ENCODE peak calls at places on chromosomes 16 and 17, in seven cellular contexts. One of them, this sample, is unnamed.

GRCh38 chr16:74268372-74268782 is 28.2 kb upstream of the PSMD7 start:
- DNase-seq in T-cell: no peak
- DNase-seq in endothelial cell: no peak
- DNase-seq in RWPE2: no peak
- DNase-seq in activated effector memory CD4-positive, alpha-beta T cell treated with Interleukin-2 at 50 U/mL for 16 hours: no peak
- DNase-seq in kidney tubule cell: no peak
- DNase-seq in M059J: no peak
- DNase-seq in this sample: peak

GRCh38 chr17:41539071-41539492 is 11.0 kb upstream of the KRT19 start:
- DNase-seq in T-cell: no peak
- DNase-seq in endothelial cell: no peak
- DNase-seq in RWPE2: no peak
- DNase-seq in activated effector memory CD4-positive, alpha-beta T cell treated with Interleukin-2 at 50 U/mL for 16 hours: no peak
- DNase-seq in kidney tubule cell: peak
- DNase-seq in M059J: peak
- DNase-seq in this sample: no peak

GRCh38 chr17:83154311-83155127 is 75.1 kb downstream of the METRNL start:
- DNase-seq in T-cell: no peak
- DNase-seq in endothelial cell: no peak
- DNase-seq in RWPE2: no peak
- DNase-seq in activated effector memory CD4-positive, alpha-beta T cell treated with Interleukin-2 at 50 U/mL for 16 hours: no peak
- DNase-seq in kidney tubule cell: no peak
- DNase-seq in M059J: no peak
- DNase-seq in this sample: no peak

GRCh38 chr16:69187891-69188451 is 1.0 kb downstream of the SNTB2 start:
- DNase-seq in T-cell: peak
- DNase-seq in endothelial cell: peak
- DNase-seq in RWPE2: no peak
- DNase-seq in activated effector memory CD4-positive, alpha-beta T cell treated with Interleukin-2 at 50 U/mL for 16 hours: peak
- DNase-seq in kidney tubule cell: peak
- DNase-seq in M059J: peak
- DNase-seq in this sample: peak

GRCh38 chr16:574021-574760 is 4.4 kb downstream of the PIGQ start:
- DNase-seq in T-cell: no peak
- DNase-seq in endothelial cell: no peak
- DNase-seq in RWPE2: no peak
- DNase-seq in activated effector memory CD4-positive, alpha-beta T cell treated with Interleukin-2 at 50 U/mL for 16 hours: no peak
- DNase-seq in kidney tubule cell: no peak
- DNase-seq in M059J: no peak
- DNase-seq in this sample: no peak

GRCh38 chr16:84737658-84738057 is 37.9 kb downstream of the USP10 start:
- DNase-seq in T-cell: no peak
- DNase-seq in endothelial cell: no peak
- DNase-seq in RWPE2: no peak
- DNase-seq in activated effector memory CD4-positive, alpha-beta T cell treated with Interleukin-2 at 50 U/mL for 16 hours: no peak
- DNase-seq in kidney tubule cell: no peak
- DNase-seq in M059J: no peak
- DNase-seq in this sample: no peak

GRCh38 chr17:35947156-35947585 is 3.7 kb upstream of the LYZL6 start:
- DNase-seq in T-cell: peak
- DNase-seq in endothelial cell: peak
- DNase-seq in RWPE2: no peak
- DNase-seq in activated effector memory CD4-positive, alpha-beta T cell treated with Interleukin-2 at 50 U/mL for 16 hours: peak
- DNase-seq in kidney tubule cell: peak
- DNase-seq in M059J: peak
- DNase-seq in this sample: peak

GRCh38 chr16:29877266-29877961 is 14.4 kb upstream of the CDIPT start:
- DNase-seq in T-cell: peak
- DNase-seq in endothelial cell: peak
- DNase-seq in RWPE2: no peak
- DNase-seq in activated effector memory CD4-positive, alpha-beta T cell treated with Interleukin-2 at 50 U/mL for 16 hours: peak
- DNase-seq in kidney tubule cell: peak
- DNase-seq in M059J: no peak
- DNase-seq in this sample: peak

GRCh38 chr17:27659685-27660084 is 28.7 kb downstream of the LGALS9 start:
- DNase-seq in T-cell: no peak
- DNase-seq in endothelial cell: no peak
- DNase-seq in RWPE2: no peak
- DNase-seq in activated effector memory CD4-positive, alpha-beta T cell treated with Interleukin-2 at 50 U/mL for 16 hours: no peak
- DNase-seq in kidney tubule cell: no peak
- DNase-seq in M059J: no peak
- DNase-seq in this sample: no peak

GRCh38 chr16:12305847-12306246 is 329.3 kb downstream of the SNX29 start:
- DNase-seq in T-cell: no peak
- DNase-seq in endothelial cell: no peak
- DNase-seq in RWPE2: no peak
- DNase-seq in activated effector memory CD4-positive, alpha-beta T cell treated with Interleukin-2 at 50 U/mL for 16 hours: no peak
- DNase-seq in kidney tubule cell: no peak
- DNase-seq in M059J: no peak
- DNase-seq in this sample: no peak

GRCh38 chr17:15981208-15981607 is 18.3 kb downstream of the ZSWIM7 start:
- DNase-seq in T-cell: no peak
- DNase-seq in endothelial cell: no peak
- DNase-seq in RWPE2: no peak
- DNase-seq in activated effector memory CD4-positive, alpha-beta T cell treated with Interleukin-2 at 50 U/mL for 16 hours: no peak
- DNase-seq in kidney tubule cell: no peak
- DNase-seq in M059J: no peak
- DNase-seq in this sample: no peak

GRCh38 chr16:740764-741505 is at the start of gene CIAO3:
- DNase-seq in T-cell: peak
- DNase-seq in endothelial cell: peak
- DNase-seq in RWPE2: no peak
- DNase-seq in activated effector memory CD4-positive, alpha-beta T cell treated with Interleukin-2 at 50 U/mL for 16 hours: peak
- DNase-seq in kidney tubule cell: peak
- DNase-seq in M059J: peak
- DNase-seq in this sample: peak

GRCh38 chr16:764848-765487 is 4.4 kb downstream of the MSLN start:
- DNase-seq in T-cell: no peak
- DNase-seq in endothelial cell: no peak
- DNase-seq in RWPE2: peak
- DNase-seq in activated effector memory CD4-positive, alpha-beta T cell treated with Interleukin-2 at 50 U/mL for 16 hours: no peak
- DNase-seq in kidney tubule cell: no peak
- DNase-seq in M059J: no peak
- DNase-seq in this sample: no peak

GRCh38 chr16:1532081-1532760 is 1.2 kb upstream of the TMEM204 start:
- DNase-seq in T-cell: no peak
- DNase-seq in endothelial cell: no peak
- DNase-seq in RWPE2: no peak
- DNase-seq in activated effector memory CD4-positive, alpha-beta T cell treated with Interleukin-2 at 50 U/mL for 16 hours: no peak
- DNase-seq in kidney tubule cell: no peak
- DNase-seq in M059J: no peak
- DNase-seq in this sample: no peak

GRCh38 chr17:55722742-55723487 is at the start of gene TMEM100:
- DNase-seq in T-cell: no peak
- DNase-seq in endothelial cell: no peak
- DNase-seq in RWPE2: no peak
- DNase-seq in activated effector memory CD4-positive, alpha-beta T cell treated with Interleukin-2 at 50 U/mL for 16 hours: no peak
- DNase-seq in kidney tubule cell: peak
- DNase-seq in M059J: peak
- DNase-seq in this sample: peak

GRCh38 chr17:77058016-77058415 is 82.8 kb upstream of the SEC14L1 start:
- DNase-seq in T-cell: no peak
- DNase-seq in endothelial cell: no peak
- DNase-seq in RWPE2: no peak
- DNase-seq in activated effector memory CD4-positive, alpha-beta T cell treated with Interleukin-2 at 50 U/mL for 16 hours: no peak
- DNase-seq in kidney tubule cell: no peak
- DNase-seq in M059J: no peak
- DNase-seq in this sample: no peak

This sample was measured in left kidney.